ENCODE peak calls at places on chromosomes 7 and 10, in five cellular contexts. D, Y, Q, T and Z are unnamed samples.

GRCh38 chr7:133854739-133855138 is 272.4 kb upstream of the LRGUK start:
- DNase-seq in D (peak; percentile 50), Y (no peak), Q (no peak), T (no peak), Z (peak; percentile 18)

GRCh38 chr7:1691601-1692499 is 21.8 kb downstream of the ELFN1 start:
- DNase-seq in D (peak; percentile 66), Y (no peak), Q (peak; percentile 25), T (no peak), Z (no peak)

GRCh38 chr7:129990403-129991192 is 37.8 kb upstream of the UBE2H start:
- DNase-seq in D (peak; percentile 19), Y (no peak), Q (peak; percentile 37), T (no peak), Z (peak; percentile 31)

GRCh38 chr10:11176746-11177145 is 159.1 kb downstream of the CELF2 start:
- DNase-seq in D (no peak), Y (no peak), Q (no peak), T (no peak), Z (no peak)

GRCh38 chr7:101770466-101770865 is 47.0 kb upstream of the CUX1 start:
- DNase-seq in D (no peak), Y (no peak), Q (no peak), T (no peak), Z (no peak)

GRCh38 chr10:77863446-77863845 is 63.1 kb downstream of the DLG5 start:
- DNase-seq in D (no peak), Y (no peak), Q (no peak), T (no peak), Z (no peak)

GRCh38 chr7:79528421-79528820 is 75.0 kb upstream of the MAGI2 start:
- DNase-seq in D (peak; percentile 22), Y (no peak), Q (no peak), T (no peak), Z (no peak)

GRCh38 chr10:68877482-68877881 is 23.6 kb upstream of the DDX50 start:
- DNase-seq in D (no peak), Y (no peak), Q (no peak), T (no peak), Z (no peak)

GRCh38 chr10:59244871-59245270 is 68.4 kb downstream of the PHYHIPL start:
- DNase-seq in D (peak; percentile 6), Y (no peak), Q (no peak), T (no peak), Z (no peak)

GRCh38 chr10:70998086-70998485 is 109.7 kb upstream of the PCBD1 start:
- DNase-seq in D (no peak), Y (no peak), Q (no peak), T (no peak), Z (no peak)

GRCh38 chr10:98435178-98435577 is 11.6 kb downstream of the HPS1 start:
- DNase-seq in D (no peak), Y (no peak), Q (no peak), T (no peak), Z (no peak)

GRCh38 chr10:49318028-49318427 is 19.1 kb downstream of the C10orf71 start:
- DNase-seq in D (no peak), Y (no peak), Q (no peak), T (no peak), Z (no peak)
- H2AFZ ChIP-seq in D (no peak overlapping the region), Y (no peak overlapping the region), Q (no peak overlapping the region), T (no peak overlapping the region), Z (no peak overlapping the region)

DNA sequence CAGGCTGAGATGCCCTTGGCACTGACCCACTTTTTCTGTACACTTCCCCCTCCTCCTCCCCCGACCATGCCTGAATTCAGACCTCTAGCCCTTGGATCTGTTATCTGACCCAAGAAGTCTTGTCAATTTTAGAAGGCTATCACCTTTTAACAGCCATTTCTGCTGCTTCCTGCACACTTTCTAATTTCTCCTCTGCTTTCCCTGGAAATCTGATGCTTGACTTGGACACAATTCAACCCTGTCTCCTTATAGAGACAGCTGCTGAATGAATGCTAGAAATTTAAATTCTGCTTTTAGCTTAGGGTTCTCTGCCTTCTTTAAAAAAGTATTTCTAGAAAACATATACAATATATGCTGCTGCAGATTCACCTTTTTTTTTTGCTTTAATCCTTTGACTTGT is 417.9 kb upstream of the KLF6 start:
- DNase-seq in D (peak; percentile 8), Y (no peak), Q (no peak), T (no peak), Z (no peak)
- H3K4me2 ChIP-seq in D (no peak overlapping the region), Y (no peak overlapping the region), Q (no peak overlapping the region), T (no peak overlapping the region), Z (no peak overlapping the region)

GRCh38 chr7:73397521-73397934 is 36.0 kb upstream of the FZD9 start:
- DNase-seq in D (no peak), Y (peak; percentile 45), Q (peak; percentile 74), T (no peak), Z (peak; percentile 75)

GRCh38 chr7:73395538-73396503 is 37.8 kb upstream of the FZD9 start:
- DNase-seq in D (no peak), Y (no peak), Q (no peak), T (no peak), Z (no peak)

GRCh38 chr7:73391396-73391795 is 42.2 kb upstream of the FZD9 start:
- DNase-seq in D (no peak), Y (no peak), Q (no peak), T (no peak), Z (no peak)

GRCh38 chr7:73397936-73398335 is 35.6 kb upstream of the FZD9 start:
- DNase-seq in D (no peak), Y (peak; percentile 9), Q (no peak), T (no peak), Z (peak; percentile 12)

GRCh38 chr7:73394416-73394815 is 39.2 kb upstream of the FZD9 start:
- DNase-seq in D (peak; percentile 6), Y (no peak), Q (no peak), T (no peak), Z (no peak)
- H2AFZ ChIP-seq in D (no peak overlapping the region), Y (no peak overlapping the region), Q (no peak overlapping the region), T (no peak overlapping the region), Z (no peak overlapping the region)

GRCh38 chr10:17234541-17234940 is 6.5 kb downstream of the VIM start:
- DNase-seq in D (no peak), Y (no peak), Q (no peak), T (no peak), Z (no peak)
- H3K4me2 ChIP-seq in D (peak overlapping the region; percentile 71), Y (no peak overlapping the region), Q (no peak overlapping the region), T (no peak overlapping the region), Z (no peak overlapping the region)

GRCh38 chr10:31424473-31424872 is 105.5 kb downstream of the ZEB1 start:
- DNase-seq in D (no peak), Y (no peak), Q (no peak), T (no peak), Z (no peak)

GRCh38 chr10:31421322-31421721 is 102.3 kb downstream of the ZEB1 start:
- DNase-seq in D (no peak), Y (no peak), Q (no peak), T (no peak), Z (no peak)

GRCh38 chr10:31422634-31423033 is 103.6 kb downstream of the ZEB1 start:
- DNase-seq in D (no peak), Y (no peak), Q (no peak), T (no peak), Z (no peak)

GRCh38 chr10:31431021-31431420 is 112.0 kb downstream of the ZEB1 start:
- DNase-seq in D (no peak), Y (no peak), Q (no peak), T (no peak), Z (no peak)

GRCh38 chr10:31426425-31426824 is 107.4 kb downstream of the ZEB1 start:
- DNase-seq in D (peak; percentile 85), Y (no peak), Q (no peak), T (no peak), Z (no peak)
- H2AFZ ChIP-seq in D (no peak overlapping the region), Y (no peak overlapping the region), Q (no peak overlapping the region), T (no peak overlapping the region), Z (no peak overlapping the region)

GRCh38 chr7:93861325-93861949 is 29.1 kb downstream of the TFPI2 start:
- DNase-seq in D (no peak), Y (no peak), Q (no peak), T (no peak), Z (no peak)

GRCh38 chr7:93858857-93859256 is 31.7 kb downstream of the TFPI2 start:
- DNase-seq in D (no peak), Y (no peak), Q (no peak), T (no peak), Z (no peak)

GRCh38 chr7:93862651-93863050 is 27.9 kb downstream of the TFPI2 start:
- DNase-seq in D (no peak), Y (no peak), Q (no peak), T (no peak), Z (no peak)

GRCh38 chr7:93856319-93856718 is 34.2 kb downstream of the TFPI2 start:
- DNase-seq in D (peak; percentile 52), Y (no peak), Q (no peak), T (no peak), Z (no peak)

GRCh38 chr7:93860261-93860660 is 30.3 kb downstream of the TFPI2 start:
- DNase-seq in D (no peak), Y (no peak), Q (no peak), T (no peak), Z (no peak)
- H3K4me2 ChIP-seq in D (no peak overlapping the region), Y (no peak overlapping the region), Q (no peak overlapping the region), T (no peak overlapping the region), Z (no peak overlapping the region)

GRCh38 chr10:88968316-88968882 is 15.8 kb upstream of the ACTA2 start:
- DNase-seq in D (no peak), Y (no peak), Q (no peak), T (no peak), Z (no peak)
- H2AFZ ChIP-seq in D (no peak overlapping the region), Y (no peak overlapping the region), Q (no peak overlapping the region), T (no peak overlapping the region), Z (no peak overlapping the region)